ENCODE peak calls at places on chromosomes 11 and 22, in eight cellular contexts. E, B, Q, J, P, K, L and X are unnamed samples.

GRCh38 chr11:46930089-46930488 is 6.5 kb upstream of the CSTPP1 start:
- DNase-seq in E (no peak), B (peak), Q (no peak), J (no peak), P (no peak), K (peak), L (no peak), X (peak)

GRCh38 chr22:39226353-39226752 is 18.4 kb downstream of the PDGFB start:
- DNase-seq in E (no peak), B (no peak), Q (no peak), J (no peak), P (no peak), K (no peak), L (no peak), X (no peak)

GRCh38 chr11:1513326-1514296 is 27.0 kb upstream of the MOB2 start:
- DNase-seq in E (no peak), B (no peak), Q (no peak), J (no peak), P (no peak), K (no peak), L (no peak), X (no peak)

GRCh38 chr11:111554532-111554931 is 14.0 kb downstream of the LAYN start:
- DNase-seq in E (no peak), B (peak), Q (no peak), J (no peak), P (no peak), K (peak), L (no peak), X (no peak)

GRCh38 chr11:63978551-63979235 is 4.3 kb downstream of the COX8A start:
- DNase-seq in E (no peak), B (no peak), Q (no peak), J (no peak), P (no peak), K (no peak), L (no peak), X (no peak)

GRCh38 chr11:88414981-88415391 is 77.5 kb upstream of the CTSC start:
- DNase-seq in E (no peak), B (no peak), Q (no peak), J (no peak), P (no peak), K (peak), L (no peak), X (peak)

GRCh38 chr11:111739299-111739698 is 26.9 kb downstream of the PPP2R1B start:
- DNase-seq in E (no peak), B (no peak), Q (no peak), J (no peak), P (no peak), K (no peak), L (no peak), X (no peak)

GRCh38 chr11:2300290-2300935 is 1.3 kb downstream of the C11orf21 start:
- DNase-seq in E (peak), B (no peak), Q (no peak), J (no peak), P (no peak), K (no peak), L (no peak), X (no peak)

GRCh38 chr22:31926969-31927368 is 17.4 kb upstream of the YWHAH start:
- DNase-seq in E (no peak), B (no peak), Q (no peak), J (no peak), P (no peak), K (no peak), L (no peak), X (no peak)

GRCh38 chr11:134508219-134508990 is 96.4 kb upstream of the B3GAT1 start:
- DNase-seq in E (no peak), B (no peak), Q (no peak), J (no peak), P (no peak), K (no peak), L (no peak), X (no peak)

GRCh38 chr11:75603791-75604736 is 42.0 kb downstream of the SERPINH1 start:
- DNase-seq in E (no peak), B (peak), Q (no peak), J (peak), P (peak), K (peak), L (peak), X (peak)

GRCh38 chr22:17268501-17269223 is 49.4 kb upstream of the ADA2 start:
- DNase-seq in E (no peak), B (no peak), Q (no peak), J (no peak), P (no peak), K (no peak), L (no peak), X (no peak)

GRCh38 chr22:17159504-17159951 is 451 bp upstream of the HDHD5 start:
- DNase-seq in E (no peak), B (peak), Q (no peak), J (no peak), P (no peak), K (peak), L (no peak), X (no peak)

GRCh38 chr11:72398058-72398758 is 36.1 kb downstream of the CLPB start:
- DNase-seq in E (no peak), B (no peak), Q (no peak), J (no peak), P (no peak), K (no peak), L (no peak), X (no peak)

GRCh38 chr22:49760630-49761571 is 66.8 kb downstream of the BRD1 start:
- DNase-seq in E (no peak), B (no peak), Q (no peak), J (no peak), P (no peak), K (no peak), L (no peak), X (no peak)

GRCh38 chr11:85947431-85948272 is 92.5 kb downstream of the CCDC83 start:
- DNase-seq in E (no peak), B (peak), Q (no peak), J (peak), P (no peak), K (peak), L (no peak), X (peak)